ENCODE peak calls at places on chromosomes 5 and 9, in nine cellular contexts. A, U, P, O, E, N, L, M and W are unnamed samples.

GRCh38 chr9:21974542-21975409 is 19.4 kb downstream of the CDKN2A start:
- DNase-seq in A (no peak), U (peak), P (no peak), O (peak), E (no peak), N (peak), L (no peak), M (peak), W (no peak)

GRCh38 chr5:64100203-64100602 is 65.4 kb upstream of the RNF180 start:
- DNase-seq in A (no peak), U (no peak), P (no peak), O (no peak), E (no peak), N (no peak), L (no peak), M (no peak), W (no peak)

GRCh38 chr5:26833596-26833995 is 204.8 kb downstream of the CDH9 start:
- DNase-seq in A (no peak), U (no peak), P (no peak), O (no peak), E (no peak), N (no peak), L (no peak), M (no peak), W (no peak)

GRCh38 chr5:65037845-65038815 is 269.4 kb downstream of the CWC27 start:
- DNase-seq in A (no peak), U (peak), P (no peak), O (no peak), E (no peak), N (no peak), L (no peak), M (no peak), W (no peak)

GRCh38 chr5:172280937-172281336 is 2.6 kb downstream of the UBTD2 start:
- DNase-seq in A (no peak), U (no peak), P (no peak), O (no peak), E (no peak), N (no peak), L (no peak), M (peak), W (no peak)

GRCh38 chr5:21154526-21154925 is 1166.5 kb upstream of the CDH18 start:
- DNase-seq in A (no peak), U (no peak), P (no peak), O (no peak), E (no peak), N (no peak), L (no peak), M (no peak), W (no peak)

GRCh38 chr5:158174918-158175663 is 316.1 kb upstream of the CLINT1 start:
- DNase-seq in A (no peak), U (no peak), P (peak), O (peak), E (peak), N (peak), L (peak), M (peak), W (no peak)

GRCh38 chr9:114430443-114430842 is 42.7 kb upstream of the AKNA start:
- DNase-seq in A (no peak), U (no peak), P (no peak), O (no peak), E (no peak), N (peak), L (no peak), M (no peak), W (no peak)

GRCh38 chr9:15244001-15244441 is 63.0 kb downstream of the TTC39B start:
- DNase-seq in A (no peak), U (no peak), P (no peak), O (no peak), E (no peak), N (no peak), L (no peak), M (peak), W (no peak)

GRCh38 chr5:122350496-122350895 is 38.5 kb downstream of the SNCAIP start:
- DNase-seq in A (no peak), U (no peak), P (no peak), O (no peak), E (no peak), N (no peak), L (no peak), M (no peak), W (no peak)

GRCh38 chr5:131610198-131611063 is 24.6 kb downstream of the RAPGEF6 start:
- DNase-seq in A (no peak), U (no peak), P (no peak), O (no peak), E (no peak), N (no peak), L (no peak), M (peak), W (no peak)

GRCh38 chr9:134069536-134070399 is 1.9 kb upstream of the BRD3 start:
- DNase-seq in A (no peak), U (no peak), P (no peak), O (peak), E (no peak), N (peak), L (no peak), M (no peak), W (no peak)

GRCh38 chr5:150034677-150035076 is 34.1 kb downstream of the HMGXB3 start:
- DNase-seq in A (no peak), U (no peak), P (no peak), O (no peak), E (no peak), N (no peak), L (no peak), M (peak), W (no peak)

GRCh38 chr9:128887914-128888350 is 6.0 kb downstream of the LRRC8A start:
- DNase-seq in A (no peak), U (no peak), P (no peak), O (no peak), E (no peak), N (no peak), L (no peak), M (peak), W (no peak)

GRCh38 chr5:154850255-154851062 is at the start of gene FAXDC2:
- DNase-seq in A (no peak), U (no peak), P (peak), O (peak), E (peak), N (peak), L (peak), M (peak), W (peak)

GRCh38 chr5:146338774-146339714 is at the start of gene POU4F3:
- DNase-seq in A (no peak), U (no peak), P (no peak), O (no peak), E (no peak), N (no peak), L (peak), M (no peak), W (no peak)

GRCh38 chr5:116864157-116864837 is 289.7 kb upstream of the SEMA6A start:
- DNase-seq in A (no peak), U (no peak), P (no peak), O (no peak), E (no peak), N (no peak), L (no peak), M (no peak), W (no peak)

GRCh38 chr9:114421147-114421546 is 33.4 kb upstream of the AKNA start:
- DNase-seq in A (no peak), U (no peak), P (no peak), O (no peak), E (no peak), N (no peak), L (no peak), M (no peak), W (no peak)

GRCh38 chr5:179231309-179231708 is 114.0 kb downstream of the ADAMTS2 start:
- DNase-seq in A (no peak), U (no peak), P (no peak), O (no peak), E (no peak), N (peak), L (peak), M (no peak), W (no peak)

GRCh38 chr5:78467744-78468357 is 107.4 kb downstream of the SCAMP1 start:
- DNase-seq in A (no peak), U (no peak), P (no peak), O (peak), E (no peak), N (no peak), L (no peak), M (peak), W (no peak)

GRCh38 chr5:96142786-96143434 is 181.3 kb upstream of the ELL2 start:
- DNase-seq in A (no peak), U (no peak), P (no peak), O (no peak), E (no peak), N (no peak), L (no peak), M (peak), W (no peak)

GRCh38 chr5:143663872-143664271 is 148.1 kb upstream of the HMHB1 start:
- DNase-seq in A (no peak), U (no peak), P (no peak), O (no peak), E (no peak), N (no peak), L (no peak), M (no peak), W (no peak)

GRCh38 chr5:55030220-55030619 is 6.2 kb downstream of the GZMK start:
- DNase-seq in A (no peak), U (no peak), P (no peak), O (no peak), E (no peak), N (no peak), L (no peak), M (no peak), W (no peak)

GRCh38 chr5:78993165-78993564 is 8.1 kb upstream of the ARSB start:
- DNase-seq in A (no peak), U (no peak), P (no peak), O (no peak), E (no peak), N (no peak), L (no peak), M (no peak), W (no peak)

GRCh38 chr9:8429157-8429556 is 629.6 kb upstream of the DMAC1 start:
- DNase-seq in A (no peak), U (no peak), P (no peak), O (no peak), E (no peak), N (no peak), L (no peak), M (no peak), W (no peak)

GRCh38 chr5:91345466-91345865 is 37.7 kb downstream of the ARRDC3 start:
- DNase-seq in A (no peak), U (no peak), P (no peak), O (no peak), E (no peak), N (no peak), L (no peak), M (no peak), W (no peak)

GRCh38 chr5:125913200-125913599 is 510.0 kb upstream of the GRAMD2B start:
- DNase-seq in A (no peak), U (no peak), P (no peak), O (no peak), E (no peak), N (no peak), L (no peak), M (no peak), W (no peak)

GRCh38 chr9:81562221-81563019 is 126.9 kb downstream of the TLE1 start:
- DNase-seq in A (no peak), U (no peak), P (no peak), O (no peak), E (peak), N (peak), L (no peak), M (peak), W (no peak)

GRCh38 chr9:105856020-105856419 is 161.7 kb downstream of the TMEM38B start:
- DNase-seq in A (no peak), U (no peak), P (no peak), O (no peak), E (no peak), N (no peak), L (no peak), M (no peak), W (peak)